ENCODE peak calls at places on chromosomes 13 and 19, in nine cellular contexts. L, N, Y, P, F, A, Z, V and H are unnamed samples.

GRCh38 chr13:49314344-49314882 is 66.7 kb downstream of the CDADC1 start:
- DNase-seq in P (no peak), F (no peak), A (no peak), L (no peak), Y (no peak), Z (no peak), N (no peak), V (no peak), H (no peak)

GRCh38 chr19:38656171-38656981 is 8.9 kb downstream of the ACTN4 start:
- DNase-seq in V (no peak), Z (no peak), N (no peak), A (peak; percentile 63), F (no peak), P (no peak), L (no peak), Y (peak; percentile 92), H (no peak)

GRCh38 chr19:10552596-10553053 is 8.9 kb downstream of the ATG4D start:
- DNase-seq in N (no peak), Z (peak; percentile 63), F (no peak), Y (no peak), P (no peak), A (no peak), V (no peak), L (no peak), H (peak; percentile 45)

GRCh38 chr13:81686877-81687276 is 1346.0 kb upstream of the SPRY2 start:
- DNase-seq in V (no peak), L (no peak), F (no peak), P (no peak), Z (no peak), N (no peak), Y (no peak), A (no peak), H (no peak)

GRCh38 chr13:93814658-93815057 is 588.1 kb downstream of the GPC6 start:
- DNase-seq in F (no peak), Z (no peak), A (no peak), P (no peak), N (no peak), L (no peak), V (no peak), Y (no peak), H (no peak)

GRCh38 chr13:74794582-74794981 is 660.4 kb upstream of the KLF12 start:
- DNase-seq in A (no peak), N (no peak), P (no peak), Z (no peak), Y (no peak), V (no peak), F (no peak), L (no peak), H (no peak)

GRCh38 chr19:56294557-56294956 is 20.1 kb downstream of the ZSCAN5A start:
- DNase-seq in N (no peak), F (no peak), P (no peak), Y (peak; percentile 94), A (peak; percentile 36), V (no peak), L (no peak), Z (no peak), H (no peak)

GRCh38 chr13:111184685-111185401 is 69.7 kb downstream of the ARHGEF7 start:
- DNase-seq in P (no peak), A (peak; percentile 68), F (no peak), Y (no peak), V (no peak), Z (peak; percentile 89), N (no peak), L (peak; percentile 36), H (peak; percentile 79)

GRCh38 chr19:35712910-35713845 is 4.6 kb upstream of the KMT2B start:
- DNase-seq in P (no peak), L (peak; percentile 63), A (no peak), V (no peak), Y (no peak), N (no peak), Z (peak; percentile 86), F (no peak), H (peak; percentile 86)

GRCh38 chr13:109394311-109394988 is 391.9 kb downstream of the IRS2 start:
- DNase-seq in Z (no peak), N (no peak), F (no peak), V (no peak), A (no peak), P (no peak), Y (no peak), L (no peak), H (no peak)

GRCh38 chr19:20964798-20965197 is 41.7 kb downstream of the ZNF85 start:
- DNase-seq in Y (no peak), Z (no peak), L (no peak), V (no peak), P (no peak), N (no peak), F (no peak), A (no peak), H (no peak)

GRCh38 chr13:103157034-103157433 is 90.8 kb upstream of the SLC10A2 start:
- DNase-seq in P (no peak), F (no peak), L (no peak), Y (peak; percentile 89), Z (no peak), A (no peak), V (no peak), N (no peak), H (no peak)

GRCh38 chr13:68176486-68176885 is 946.4 kb upstream of the PCDH9 start:
- DNase-seq in Z (no peak), N (no peak), P (peak; percentile 34), Y (peak; percentile 33), A (peak; percentile 77), F (no peak), L (no peak), V (no peak), H (no peak)

GRCh38 chr13:89361909-89362308 is 1690.7 kb downstream of the SLITRK5 start:
- DNase-seq in P (no peak), V (no peak), N (no peak), L (no peak), Y (peak; percentile 4), Z (no peak), F (no peak), A (no peak), H (no peak)

GRCh38 chr13:89363144-89363543 is 1692.0 kb downstream of the SLITRK5 start:
- DNase-seq in N (no peak), L (no peak), A (no peak), P (no peak), Y (no peak), V (no peak), F (no peak), Z (no peak), H (no peak)
- TF ChIP-seq CTCF in N (no peak), L (no peak), A (no peak), P (no peak), Y (no peak), V (no peak), F (no peak), Z (no peak), H (no peak)

DNA sequence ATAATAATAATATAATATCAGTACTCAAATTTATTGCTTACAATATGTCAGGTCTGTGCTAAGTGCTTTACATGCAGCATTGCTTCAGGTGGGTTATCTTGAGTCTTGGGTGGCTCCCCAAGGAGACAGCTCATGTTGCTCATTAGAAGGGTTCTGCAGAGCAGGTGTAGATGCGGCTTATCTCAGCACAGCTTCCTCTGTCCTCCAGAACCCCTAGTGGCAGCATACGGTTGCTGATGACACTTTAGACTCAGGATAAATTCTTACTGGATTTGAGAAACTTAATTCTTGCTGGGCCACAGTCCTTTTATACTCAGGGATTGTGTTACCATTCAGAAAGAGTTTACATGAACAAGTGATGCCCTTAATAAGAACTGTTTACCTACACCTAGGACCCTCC is 8.9 kb downstream of the COG3 start:
- DNase-seq in L (no peak), V (no peak), A (peak; percentile 7), N (no peak), Z (peak; percentile 52), Y (no peak), F (no peak), P (no peak), H (no peak)
- TF ChIP-seq CTCF in L (peak; percentile 19), V (peak; percentile 55), A (peak; percentile 45), N (peak; percentile 47), Z (peak; percentile 46), Y (peak; percentile 29), F (no peak), P (peak; percentile 20), H (peak; percentile 22)

GRCh38 chr13:44573071-44573470 is 3.1 kb downstream of the TSC22D1 start:
- DNase-seq in F (no peak), P (no peak), V (no peak), A (no peak), Z (no peak), L (no peak), Y (no peak), N (no peak), H (no peak)
- TF ChIP-seq CTCF in F (no peak), P (no peak), V (peak; percentile 37), A (peak; percentile 13), Z (no peak), L (no peak), Y (no peak), N (peak; percentile 16), H (no peak)

GRCh38 chr19:1511989-1512338 is 855 bp downstream of the ADAMTSL5 start:
- DNase-seq in P (no peak), L (no peak), V (peak; percentile 67), F (no peak), Z (no peak), Y (no peak), N (no peak), A (no peak), H (no peak)

GRCh38 chr19:1514295-1514661 is 1.5 kb upstream of the ADAMTSL5 start:
- DNase-seq in A (no peak), L (no peak), Z (no peak), F (no peak), V (no peak), N (no peak), Y (no peak), P (no peak), H (no peak)

GRCh38 chr19:1513492-1514294 is 874 bp upstream of the ADAMTSL5 start:
- DNase-seq in P (no peak), V (no peak), F (no peak), L (peak; percentile 69), N (no peak), Z (peak; percentile 75), A (no peak), Y (peak; percentile 42), H (peak; percentile 84)

GRCh38 chr19:1511318-1511988 is 1.4 kb downstream of the ADAMTSL5 start:
- DNase-seq in L (no peak), N (no peak), A (no peak), Z (no peak), Y (no peak), F (no peak), V (peak; percentile 64), P (no peak), H (no peak)

DNA sequence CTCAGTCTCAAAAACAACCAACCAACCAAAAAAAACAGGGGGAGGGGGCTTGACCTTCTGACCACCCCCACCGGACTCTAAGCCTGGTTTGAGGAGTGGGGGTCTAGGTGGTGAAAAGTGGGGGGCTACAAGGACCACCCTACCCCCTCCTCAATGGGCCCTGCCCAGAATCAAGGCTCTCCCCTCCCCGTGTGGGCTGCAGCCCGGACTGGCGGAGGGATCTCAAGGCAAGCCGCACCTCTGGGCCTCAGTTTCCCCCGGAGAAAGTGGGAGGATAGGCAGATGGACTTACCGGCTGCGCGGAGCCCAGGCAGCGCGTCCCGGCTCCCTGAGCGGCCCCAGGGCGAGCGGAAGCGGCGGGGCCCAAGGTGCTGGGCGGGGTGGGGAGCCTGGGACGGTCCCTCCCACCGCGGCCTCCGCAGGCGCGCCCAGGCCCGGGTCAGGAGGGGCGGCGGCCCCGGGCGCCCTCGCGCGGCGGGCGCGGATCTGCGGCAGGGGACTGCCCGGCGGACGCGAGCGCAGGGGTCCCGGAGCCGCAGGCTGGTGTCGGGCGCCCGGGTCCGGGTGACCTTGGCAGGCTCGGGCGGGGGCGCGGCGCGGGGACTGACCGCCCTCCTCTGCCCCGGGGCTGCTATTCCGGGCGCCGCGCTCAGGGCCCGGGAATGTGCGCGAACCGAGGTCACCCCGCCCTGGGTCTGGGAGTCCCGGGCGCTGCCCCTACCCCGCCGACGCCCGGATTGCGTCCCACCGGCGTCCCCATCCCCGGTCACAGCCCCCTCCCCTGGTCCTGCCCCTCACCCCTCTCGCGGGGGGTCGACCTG is at the start of gene ADAMTSL5:
- DNase-seq in V (no peak), F (no peak), P (no peak), L (peak; percentile 84), N (no peak), Y (peak; percentile 76), A (no peak), Z (peak; percentile 88), H (peak; percentile 93)
- TF ChIP-seq CTCF in V (no peak), F (no peak), P (no peak), L (no peak), N (peak; percentile 16), Y (no peak), A (no peak), Z (peak; percentile 52), H (peak; percentile 55)